ENCODE peak calls at places on chromosomes 11 and 22, in eight cellular contexts. One of them, this sample, is unnamed.

GRCh38 chr11:33396361-33396760 is 139.2 kb downstream of the HIPK3 start:
- DNase-seq in A549: no peak
- DNase-seq in NCI-H1105: no peak
- DNase-seq in stimulated activated CD4-positive, alpha-beta T cell treated with anti-CD3 and anti-CD28 coated beads, Interleukin-2, amount 100 ng/mL, for 48 hours: no peak
- DNase-seq in GF-D8: no peak
- DNase-seq in RPMI8226: no peak
- DNase-seq in adipocyte: no peak
- DNase-seq in HEK293T: no peak
- DNase-seq in this sample: no peak

GRCh38 chr11:44112083-44112865 is 16.8 kb downstream of the EXT2 start:
- DNase-seq in HEK293T: no peak
- DNase-seq in adipocyte: peak
- DNase-seq in RPMI8226: peak
- DNase-seq in NCI-H1105: peak
- DNase-seq in GF-D8: no peak
- DNase-seq in A549: no peak
- DNase-seq in stimulated activated CD4-positive, alpha-beta T cell treated with anti-CD3 and anti-CD28 coated beads, Interleukin-2, amount 100 ng/mL, for 48 hours: no peak
- DNase-seq in this sample: peak

GRCh38 chr22:40342521-40342920 is 3.8 kb upstream of the ADSL start:
- DNase-seq in adipocyte: no peak
- DNase-seq in NCI-H1105: no peak
- DNase-seq in A549: no peak
- DNase-seq in RPMI8226: no peak
- DNase-seq in HEK293T: no peak
- DNase-seq in stimulated activated CD4-positive, alpha-beta T cell treated with anti-CD3 and anti-CD28 coated beads, Interleukin-2, amount 100 ng/mL, for 48 hours: no peak
- DNase-seq in GF-D8: no peak
- DNase-seq in this sample: no peak

GRCh38 chr11:77449060-77449521 is 24.8 kb downstream of the PAK1 start:
- DNase-seq in adipocyte: no peak
- DNase-seq in A549: no peak
- DNase-seq in RPMI8226: no peak
- DNase-seq in stimulated activated CD4-positive, alpha-beta T cell treated with anti-CD3 and anti-CD28 coated beads, Interleukin-2, amount 100 ng/mL, for 48 hours: no peak
- DNase-seq in HEK293T: no peak
- DNase-seq in NCI-H1105: no peak
- DNase-seq in GF-D8: peak
- DNase-seq in this sample: no peak

GRCh38 chr11:115535781-115536180 is 31.6 kb upstream of the CADM1 start:
- DNase-seq in stimulated activated CD4-positive, alpha-beta T cell treated with anti-CD3 and anti-CD28 coated beads, Interleukin-2, amount 100 ng/mL, for 48 hours: no peak
- DNase-seq in RPMI8226: no peak
- DNase-seq in GF-D8: no peak
- DNase-seq in A549: no peak
- DNase-seq in HEK293T: no peak
- DNase-seq in adipocyte: no peak
- DNase-seq in NCI-H1105: no peak
- DNase-seq in this sample: no peak

GRCh38 chr22:19882446-19883381 is 28.0 kb upstream of the GNB1L start:
- DNase-seq in NCI-H1105: no peak
- DNase-seq in GF-D8: no peak
- DNase-seq in adipocyte: no peak
- DNase-seq in A549: no peak
- DNase-seq in stimulated activated CD4-positive, alpha-beta T cell treated with anti-CD3 and anti-CD28 coated beads, Interleukin-2, amount 100 ng/mL, for 48 hours: no peak
- DNase-seq in HEK293T: no peak
- DNase-seq in RPMI8226: no peak
- DNase-seq in this sample: no peak

GRCh38 chr11:33329705-33330329 is 72.6 kb downstream of the HIPK3 start:
- DNase-seq in A549: peak
- DNase-seq in HEK293T: peak
- DNase-seq in RPMI8226: peak
- DNase-seq in adipocyte: peak
- DNase-seq in NCI-H1105: peak
- DNase-seq in GF-D8: no peak
- DNase-seq in stimulated activated CD4-positive, alpha-beta T cell treated with anti-CD3 and anti-CD28 coated beads, Interleukin-2, amount 100 ng/mL, for 48 hours: peak
- DNase-seq in this sample: peak

GRCh38 chr22:27851974-27852713 is 50.6 kb upstream of the MN1 start:
- DNase-seq in RPMI8226: no peak
- DNase-seq in NCI-H1105: no peak
- DNase-seq in HEK293T: no peak
- DNase-seq in adipocyte: peak
- DNase-seq in A549: no peak
- DNase-seq in GF-D8: no peak
- DNase-seq in stimulated activated CD4-positive, alpha-beta T cell treated with anti-CD3 and anti-CD28 coated beads, Interleukin-2, amount 100 ng/mL, for 48 hours: no peak
- DNase-seq in this sample: no peak

GRCh38 chr11:32033491-32033890 is 57.4 kb upstream of the RCN1 start:
- DNase-seq in stimulated activated CD4-positive, alpha-beta T cell treated with anti-CD3 and anti-CD28 coated beads, Interleukin-2, amount 100 ng/mL, for 48 hours: no peak
- DNase-seq in NCI-H1105: no peak
- DNase-seq in adipocyte: no peak
- DNase-seq in HEK293T: no peak
- DNase-seq in RPMI8226: no peak
- DNase-seq in GF-D8: no peak
- DNase-seq in A549: no peak
- DNase-seq in this sample: no peak

GRCh38 chr11:7364660-7365059 is 113.0 kb downstream of the SYT9 start:
- DNase-seq in GF-D8: no peak
- DNase-seq in adipocyte: no peak
- DNase-seq in RPMI8226: no peak
- DNase-seq in HEK293T: no peak
- DNase-seq in A549: no peak
- DNase-seq in NCI-H1105: no peak
- DNase-seq in stimulated activated CD4-positive, alpha-beta T cell treated with anti-CD3 and anti-CD28 coated beads, Interleukin-2, amount 100 ng/mL, for 48 hours: no peak
- DNase-seq in this sample: no peak

GRCh38 chr11:60852639-60853468 is 2.9 kb downstream of the PTGDR2 start:
- DNase-seq in stimulated activated CD4-positive, alpha-beta T cell treated with anti-CD3 and anti-CD28 coated beads, Interleukin-2, amount 100 ng/mL, for 48 hours: no peak
- DNase-seq in HEK293T: no peak
- DNase-seq in A549: no peak
- DNase-seq in GF-D8: no peak
- DNase-seq in RPMI8226: no peak
- DNase-seq in adipocyte: no peak
- DNase-seq in NCI-H1105: no peak
- DNase-seq in this sample: no peak

GRCh38 chr11:112728288-112728687 is 232.9 kb upstream of the NCAM1 start:
- DNase-seq in NCI-H1105: no peak
- DNase-seq in stimulated activated CD4-positive, alpha-beta T cell treated with anti-CD3 and anti-CD28 coated beads, Interleukin-2, amount 100 ng/mL, for 48 hours: no peak
- DNase-seq in RPMI8226: no peak
- DNase-seq in adipocyte: no peak
- DNase-seq in HEK293T: no peak
- DNase-seq in A549: no peak
- DNase-seq in GF-D8: no peak
- DNase-seq in this sample: no peak

GRCh38 chr22:27997538-27997937 is 78.5 kb upstream of the PITPNB start:
- DNase-seq in GF-D8: no peak
- DNase-seq in NCI-H1105: no peak
- DNase-seq in A549: no peak
- DNase-seq in RPMI8226: no peak
- DNase-seq in HEK293T: no peak
- DNase-seq in adipocyte: no peak
- DNase-seq in stimulated activated CD4-positive, alpha-beta T cell treated with anti-CD3 and anti-CD28 coated beads, Interleukin-2, amount 100 ng/mL, for 48 hours: no peak
- DNase-seq in this sample: no peak

GRCh38 chr11:110409174-110409573 is 20.6 kb upstream of the FDX1 start:
- DNase-seq in adipocyte: peak
- DNase-seq in A549: no peak
- DNase-seq in HEK293T: no peak
- DNase-seq in NCI-H1105: no peak
- DNase-seq in GF-D8: peak
- DNase-seq in stimulated activated CD4-positive, alpha-beta T cell treated with anti-CD3 and anti-CD28 coated beads, Interleukin-2, amount 100 ng/mL, for 48 hours: no peak
- DNase-seq in RPMI8226: no peak
- DNase-seq in this sample: no peak